ENCODE peak calls at places on chromosomes 2 and 18, in eight cellular contexts. B is mesendoderm, G is left lung, K is kidney epithelial cell, R is hepatocyte, X is NT2/D1, A is aorta, O is heart left ventricle. J is an unnamed sample.

GRCh38 chr2:8608411-8608954 is 73.4 kb upstream of the ID2 start:
- DNase-seq in A (no peak), X (no peak), O (no peak), B (no peak), G (no peak), R (no peak), K (no peak), J (no peak)

GRCh38 chr2:213125646-213126347 is 25.6 kb downstream of the IKZF2 start:
- DNase-seq in X (no peak), B (no peak), O (no peak), K (no peak), R (no peak), A (no peak), G (no peak), J (no peak)

GRCh38 chr2:32064021-32064678 is 794 bp downstream of the SPAST start:
- DNase-seq in A (peak; percentile 51), R (peak; percentile 13), O (no peak), B (peak; percentile 27), G (peak; percentile 39), K (no peak), X (no peak), J (peak; percentile 24)

GRCh38 chr18:26370037-26370436 is 143.8 kb downstream of the TAF4B start:
- DNase-seq in G (no peak), X (no peak), B (no peak), K (no peak), O (no peak), A (no peak), R (no peak), J (no peak)

GRCh38 chr2:231935207-231935524 is 9.0 kb upstream of the NPPC start:
- DNase-seq in X (no peak), A (no peak), K (no peak), B (no peak), R (peak; percentile 51), O (no peak), G (no peak), J (no peak)

GRCh38 chr2:211351998-211352397 is 795.6 kb downstream of the CPS1 start:
- DNase-seq in R (no peak), A (no peak), X (no peak), B (peak; percentile 45), K (no peak), G (no peak), O (peak; percentile 49), J (peak; percentile 12)

GRCh38 chr2:168528469-168528868 is 72.4 kb downstream of the CERS6 start:
- DNase-seq in O (no peak), R (no peak), K (no peak), G (no peak), A (no peak), X (no peak), B (no peak), J (no peak)

GRCh38 chr2:26669099-26669498 is 23.4 kb upstream of the KCNK3 start:
- DNase-seq in R (no peak), A (no peak), X (no peak), G (peak; percentile 14), B (no peak), K (no peak), O (no peak), J (no peak)

GRCh38 chr2:17539993-17540812 is at the start of gene VSNL1:
- DNase-seq in X (peak; percentile 90), R (peak; percentile 94), O (peak; percentile 85), K (peak; percentile 49), B (peak; percentile 98), A (peak; percentile 71), G (peak; percentile 86), J (peak; percentile 94)

GRCh38 chr2:98552499-98553179 is 55.7 kb downstream of the COA5 start:
- DNase-seq in O (no peak), G (no peak), A (no peak), X (no peak), B (no peak), K (no peak), R (no peak), J (no peak)

GRCh38 chr2:98551316-98551715 is 57.0 kb downstream of the COA5 start:
- DNase-seq in B (no peak), R (no peak), O (no peak), X (no peak), A (no peak), G (no peak), K (no peak), J (no peak)

GRCh38 chr2:98556634-98557033 is 51.7 kb downstream of the COA5 start:
- DNase-seq in G (no peak), X (no peak), R (no peak), K (no peak), O (no peak), B (no peak), A (no peak), J (no peak)

GRCh38 chr2:98555681-98556080 is 52.6 kb downstream of the COA5 start:
- DNase-seq in R (no peak), B (no peak), K (no peak), G (no peak), X (no peak), A (no peak), O (no peak), J (no peak)

DNA sequence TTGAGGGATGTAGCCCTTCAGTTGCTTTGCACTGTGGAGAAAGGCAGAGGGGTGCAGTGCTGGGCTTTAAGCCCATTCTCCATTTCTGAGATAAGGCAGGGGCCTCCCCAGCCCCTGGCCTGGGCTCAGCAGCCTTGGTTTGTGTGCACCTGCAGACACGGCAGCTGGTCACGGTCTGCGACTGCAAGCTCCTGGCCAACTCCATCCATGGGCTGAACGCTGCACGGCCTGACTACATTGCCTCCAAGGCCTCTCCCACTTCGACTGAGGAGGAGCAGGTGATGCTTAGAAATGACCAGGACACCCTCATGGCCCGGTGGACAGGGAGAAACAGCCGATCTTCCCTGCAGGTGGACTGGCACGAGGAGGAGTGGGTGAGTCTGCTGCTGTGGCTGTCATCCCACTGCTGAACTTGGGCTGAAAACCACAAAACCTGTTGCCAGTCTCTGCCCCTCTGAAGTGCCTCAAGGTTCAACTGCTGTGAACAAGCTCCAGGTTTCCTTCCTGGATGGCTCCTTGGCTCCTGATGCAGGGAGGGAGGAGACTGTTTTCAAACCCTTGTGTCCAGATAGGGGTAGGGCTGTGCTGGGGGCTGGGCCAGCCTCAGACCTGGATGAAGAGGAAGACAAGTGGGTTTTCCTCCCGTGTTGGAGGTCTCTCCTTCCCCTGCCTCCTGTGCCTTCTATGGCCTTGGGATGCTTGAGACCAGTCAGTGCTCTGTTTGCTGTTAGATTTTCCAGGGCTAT is 54.0 kb downstream of the COA5 start:
- DNase-seq in O (no peak), A (no peak), B (no peak), G (no peak), R (no peak), K (no peak), X (no peak), J (no peak)
- H3K36me3 ChIP-seq in O (no peaks in the 10 kb centered on the region), A (peaks cover 2% of the 10 kb centered on the region), B (peaks cover 32% of the 10 kb centered on the region), G (no peaks in the 10 kb centered on the region), R (no peaks in the 10 kb centered on the region), K (no peaks in the 10 kb centered on the region), X (peaks cover 92% of the 10 kb centered on the region), J (peaks cover 2% of the 10 kb centered on the region)

GRCh38 chr2:218642786-218643185 is 16.6 kb downstream of the ZNF142 start:
- DNase-seq in K (no peak), B (no peak), G (no peak), R (no peak), O (no peak), A (no peak), X (no peak), J (no peak)

GRCh38 chr2:218644721-218645120 is 14.7 kb downstream of the ZNF142 start:
- DNase-seq in B (no peak), A (no peak), R (no peak), K (no peak), X (no peak), G (no peak), O (no peak), J (no peak)

GRCh38 chr2:218645126-218645525 is 14.3 kb downstream of the ZNF142 start:
- DNase-seq in B (no peak), K (peak; percentile 88), O (no peak), G (no peak), X (no peak), A (no peak), R (peak; percentile 42), J (peak; percentile 40)

GRCh38 chr2:218643751-218644310 is 15.6 kb downstream of the ZNF142 start:
- DNase-seq in R (no peak), A (no peak), G (no peak), O (no peak), X (no peak), B (no peak), K (no peak), J (no peak)

DNA sequence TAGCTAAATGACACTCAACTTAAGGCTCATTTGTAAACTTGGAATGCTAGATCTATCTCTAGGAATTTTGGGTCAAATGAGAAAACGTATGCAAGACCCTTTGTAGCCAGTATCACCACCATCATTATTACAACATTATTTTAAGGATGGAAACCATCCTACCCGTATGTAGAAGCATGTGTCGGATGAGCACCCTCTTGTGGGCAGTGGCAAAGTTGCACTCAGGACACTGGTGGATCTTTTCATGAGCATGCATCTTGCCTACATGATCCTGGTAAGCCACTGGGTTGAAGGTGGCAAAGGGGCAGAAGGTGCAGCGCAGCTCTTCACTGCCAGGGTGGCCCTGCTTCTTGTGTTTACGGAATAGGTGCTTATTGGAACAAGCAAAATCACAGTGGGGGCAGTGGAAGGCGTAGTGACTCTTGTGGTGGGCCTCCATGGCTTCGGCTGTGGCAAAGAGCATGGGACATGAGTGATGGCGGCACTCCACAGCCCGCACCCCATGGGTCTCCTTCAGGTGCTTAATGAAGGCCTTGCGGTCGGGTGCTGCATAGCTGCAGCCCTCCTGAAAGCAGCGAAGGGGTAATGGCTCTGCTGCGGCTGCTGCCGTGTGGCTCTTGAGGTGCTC is 10.8 kb downstream of the ZNF142 start:
- DNase-seq in G (peak; percentile 41), K (no peak), R (peak; percentile 74), B (peak; percentile 74), O (no peak), A (no peak), X (no peak), J (peak; percentile 45)
- H3K36me3 ChIP-seq in G (peaks cover 5% of the 10 kb centered on the region), K (peaks cover 1% of the 10 kb centered on the region), R (no peaks in the 10 kb centered on the region), B (peaks cover 22% of the 10 kb centered on the region), O (no peaks in the 10 kb centered on the region), A (peaks cover 10% of the 10 kb centered on the region), X (peaks cover 95% of the 10 kb centered on the region), J (peaks cover 35% of the 10 kb centered on the region)

DNA sequence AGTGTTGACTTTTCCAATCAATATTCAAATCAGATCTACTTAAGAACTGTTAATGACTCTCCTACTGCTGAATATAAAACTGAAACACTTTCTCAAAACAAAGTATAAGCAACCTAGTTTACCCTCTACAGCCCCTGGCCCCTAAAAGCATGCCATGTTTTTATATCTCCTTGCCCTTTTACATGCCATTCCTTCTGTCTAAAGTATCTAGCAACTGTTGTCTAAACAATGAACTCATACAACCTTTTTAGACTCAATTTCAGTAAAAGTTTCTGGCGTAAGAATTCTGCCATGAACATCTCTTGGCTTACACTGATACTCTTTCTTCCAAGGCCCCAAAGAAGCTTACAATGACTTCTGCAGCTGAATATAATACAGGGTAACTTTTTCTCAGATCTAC is 47.8 kb upstream of the GPR75 start:
- DNase-seq in B (no peak), X (no peak), O (no peak), A (no peak), G (no peak), K (no peak), R (no peak), J (no peak)
- H3K36me3 ChIP-seq in B (peaks cover 2% of the 10 kb centered on the region), X (peaks cover 66% of the 10 kb centered on the region), O (no peaks in the 10 kb centered on the region), A (peaks cover 4% of the 10 kb centered on the region), G (peaks cover 4% of the 10 kb centered on the region), K (no peaks in the 10 kb centered on the region), R (no peaks in the 10 kb centered on the region), J (peaks cover 47% of the 10 kb centered on the region)

DNA sequence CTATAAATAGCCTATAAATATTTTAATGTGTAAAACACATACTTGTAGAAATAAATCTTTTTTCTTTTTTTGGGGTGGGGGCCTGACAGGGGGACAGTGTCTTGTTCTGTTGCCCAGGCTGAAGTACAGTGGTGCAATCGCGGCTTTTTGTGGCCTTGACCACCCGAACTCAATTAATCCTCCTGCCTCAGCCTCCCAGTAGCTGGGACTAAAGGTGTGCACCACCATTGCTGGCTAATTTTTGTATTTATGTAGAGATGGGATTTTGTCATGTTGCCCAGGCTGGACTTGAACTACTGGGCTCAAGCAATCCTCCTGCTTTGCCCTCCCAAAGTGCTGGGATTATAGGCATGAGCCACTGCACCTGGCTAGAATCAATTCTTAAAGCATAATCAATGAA is 37.6 kb downstream of the NPC1 start:
- DNase-seq in R (no peak), O (no peak), B (no peak), X (no peak), A (no peak), K (no peak), G (no peak), J (no peak)
- H3K36me3 ChIP-seq in R (no peaks in the 10 kb centered on the region), O (no peaks in the 10 kb centered on the region), B (peaks cover 20% of the 10 kb centered on the region), X (peaks cover 69% of the 10 kb centered on the region), A (peaks cover 7% of the 10 kb centered on the region), K (peaks cover 1% of the 10 kb centered on the region), G (no peaks in the 10 kb centered on the region), J (peaks cover 53% of the 10 kb centered on the region)

J was measured in mammary epithelial cell.